ENCODE peak calls at places on chromosomes 3 and 15, in five cellular contexts. U is NCI-H1105, N is amygdala, C is GM13976, H is DMS153. S is an unnamed sample.

GRCh38 chr3:46089237-46090011 is 62.1 kb upstream of the XCR1 start:
- DNase-seq in N (no peak), U (no peak), C (peak), H (no peak), S (no peak)

GRCh38 chr3:9976736-9977709 is 9.6 kb downstream of the EMC3 start:
- DNase-seq in U (no peak), N (no peak), C (no peak), H (no peak), S (no peak)

GRCh38 chr15:88512606-88513005 is 33.9 kb downstream of the DET1 start:
- DNase-seq in N (no peak), H (no peak), U (no peak), C (no peak), S (no peak)

GRCh38 chr3:149970716-149971402 is at the start of gene PFN2:
- DNase-seq in H (peak), N (peak), U (peak), C (peak), S (peak)

GRCh38 chr3:47522082-47522987 is 8.8 kb upstream of the ELP6 start:
- DNase-seq in U (peak), H (peak), N (peak), C (peak), S (peak)

GRCh38 chr3:127684871-127685707 is 12.3 kb downstream of the ABTB1 start:
- DNase-seq in H (no peak), C (no peak), U (no peak), N (no peak), S (no peak)

GRCh38 chr3:58009749-58010535 is 1.7 kb downstream of the FLNB start:
- DNase-seq in H (no peak), N (no peak), C (no peak), U (no peak), S (no peak)

GRCh38 chr3:9028134-9028533 is 64.9 kb upstream of the RAD18 start:
- DNase-seq in H (no peak), N (peak), C (no peak), U (peak), S (peak)

GRCh38 chr3:9649791-9650521 is 651 bp downstream of the MTMR14 start:
- DNase-seq in H (no peak), N (no peak), U (no peak), C (peak), S (no peak)

GRCh38 chr3:129291487-129291886 is 12.8 kb downstream of the HMCES start:
- DNase-seq in N (no peak), C (no peak), U (no peak), H (no peak), S (no peak)

GRCh38 chr3:195048059-195048905 is 222.7 kb downstream of the XXYLT1 start:
- DNase-seq in C (no peak), N (no peak), H (no peak), U (no peak), S (no peak)

GRCh38 chr3:113662824-113663223 is 33.6 kb downstream of the USF3 start:
- DNase-seq in H (no peak), C (no peak), U (no peak), N (no peak), S (no peak)

GRCh38 chr15:67941643-67942315 is 101.9 kb upstream of the RNU6-1 start:
- DNase-seq in C (no peak), H (no peak), N (no peak), U (no peak), S (no peak)

GRCh38 chr3:52452570-52453221 is 1.1 kb downstream of the TNNC1 start:
- DNase-seq in U (no peak), N (no peak), H (no peak), C (no peak), S (no peak)

GRCh38 chr15:72758195-72758594 is 25.4 kb downstream of the ADPGK start:
- DNase-seq in C (no peak), U (no peak), H (no peak), N (no peak), S (no peak)

GRCh38 chr3:124771083-124771445 is 40.8 kb downstream of the UMPS start:
- DNase-seq in U (no peak), N (no peak), C (no peak), H (no peak), S (no peak)

GRCh38 chr3:1195922-1196321 is 103.1 kb downstream of the CNTN6 start:
- DNase-seq in N (no peak), U (no peak), H (no peak), C (no peak), S (no peak)